ENCODE peak calls at places on chromosomes 5 and 9, in seven cellular contexts. M is A549; A is upper lobe of right lung; L is CD8-positive, alpha-beta T cell; K is H7; Y is CD8-positive, alpha-beta memory T cell; U is left ventricle myocardium inferior. V is an unnamed sample.

GRCh38 chr9:16258708-16259107 is 611.8 kb downstream of the BNC2 start:
- DNase-seq in L (no peak), Y (no peak), U (no peak), M (no peak), K (no peak), A (no peak), V (no peak)

GRCh38 chr5:73265641-73266040 is 92.6 kb downstream of the TMEM174 start:
- DNase-seq in M (no peak), A (no peak), K (no peak), L (no peak), Y (no peak), U (no peak), V (no peak)

GRCh38 chr9:125850763-125851162 is 103.6 kb downstream of the PBX3 start:
- DNase-seq in L (no peak), K (no peak), U (no peak), M (no peak), Y (no peak), A (no peak), V (no peak)

GRCh38 chr9:109466623-109467590 is 31.2 kb downstream of the PTPN3 start:
- DNase-seq in M (no peak), A (no peak), L (no peak), U (no peak), K (no peak), Y (no peak), V (no peak)

GRCh38 chr5:127919006-127919796 is 164.4 kb upstream of the SLC12A2 start:
- DNase-seq in M (no peak), L (no peak), Y (no peak), U (no peak), A (no peak), K (no peak), V (no peak)

GRCh38 chr9:20016611-20017010 is 227.8 kb upstream of the SLC24A2 start:
- DNase-seq in L (no peak), A (no peak), M (no peak), K (no peak), Y (no peak), U (no peak), V (no peak)

GRCh38 chr5:1747079-1747802 is 52.4 kb downstream of the MRPL36 start:
- DNase-seq in L (no peak), K (peak), A (no peak), M (no peak), U (no peak), Y (no peak), V (no peak)

GRCh38 chr5:125267636-125268248 is 521.3 kb upstream of the ZNF608 start:
- DNase-seq in M (no peak), Y (no peak), K (no peak), A (no peak), L (no peak), U (no peak), V (no peak)

GRCh38 chr5:158121678-158122077 is 262.7 kb upstream of the CLINT1 start:
- DNase-seq in K (no peak), A (no peak), M (no peak), Y (no peak), L (no peak), U (no peak), V (no peak)

DNA sequence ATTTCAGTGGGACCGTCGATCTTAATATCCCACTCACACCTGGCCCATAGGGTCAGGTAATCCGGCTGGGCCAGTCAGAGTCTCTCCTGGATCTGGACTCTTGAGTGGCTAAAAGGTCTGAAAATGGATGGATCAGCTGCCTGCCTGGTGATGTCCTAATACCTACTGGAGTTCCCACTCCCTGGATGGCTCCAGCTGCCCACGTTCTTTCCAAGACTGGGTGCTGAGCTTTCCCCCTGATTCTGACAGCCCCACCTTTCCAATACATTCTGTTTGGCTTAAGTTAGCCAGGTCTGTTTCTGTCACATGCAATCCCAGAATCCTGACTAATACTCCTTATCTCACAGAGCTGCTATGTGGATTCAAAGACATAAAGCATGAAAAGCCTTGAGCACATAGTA is 10.2 kb downstream of the SH3PXD2B start:
- DNase-seq in A (no peak), K (no peak), M (no peak), U (no peak), L (no peak), Y (no peak), V (peak)
- H3K4me3 ChIP-seq in A (no peak), K (no peak), M (no peak), U (no peak), L (no peak), Y (no peak), V (no peak)

GRCh38 chr5:76402880-76403712 is at the start of gene IQGAP2:
- DNase-seq in Y (peak), M (peak), L (peak), U (peak), A (peak), K (peak), V (no peak)

GRCh38 chr5:76403713-76403962 is 553 bp downstream of the IQGAP2 start:
- DNase-seq in A (peak), K (peak), M (peak), U (no peak), L (no peak), Y (no peak), V (no peak)

GRCh38 chr5:76402251-76402879 is 720 bp upstream of the IQGAP2 start:
- DNase-seq in L (peak), K (peak), Y (no peak), U (peak), M (peak), A (peak), V (no peak)

GRCh38 chr5:76403963-76404693 is 1.0 kb downstream of the IQGAP2 start:
- DNase-seq in K (no peak), Y (peak), M (peak), L (peak), U (peak), A (no peak), V (no peak)

DNA sequence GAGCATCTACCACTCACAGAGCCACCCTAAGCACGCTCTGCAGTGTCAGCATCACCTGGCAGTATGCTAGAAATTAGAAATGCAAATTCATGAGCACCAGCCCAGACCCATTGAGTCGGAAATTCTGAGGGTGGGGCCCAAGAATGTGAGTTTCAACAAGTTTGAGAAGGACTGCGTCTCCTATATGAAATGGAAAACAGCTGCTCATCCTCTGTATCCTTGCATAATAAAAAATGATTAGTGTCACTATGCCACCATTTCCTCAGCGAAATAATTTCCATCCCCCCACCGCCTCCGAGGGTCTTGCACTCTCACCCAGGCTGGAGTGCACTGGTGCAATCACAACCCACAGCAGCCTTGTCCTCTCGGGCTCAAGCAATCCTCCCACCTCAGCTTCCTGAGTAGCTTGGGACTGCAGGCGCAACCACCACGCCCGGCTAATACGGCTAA is 1.3 kb upstream of the IQGAP2 start:
- DNase-seq in K (no peak), Y (peak), U (no peak), A (peak), M (no peak), L (no peak), V (no peak)
- H3K4me3 ChIP-seq in K (peak), Y (peak), U (peak), A (peak), M (peak), L (peak), V (no peak)

GRCh38 chr5:141149812-141150211 is at the start of gene PCDHB6:
- DNase-seq in M (peak), K (peak), L (no peak), A (no peak), Y (no peak), U (no peak), V (no peak)
- H3K4me3 ChIP-seq in M (peak), K (no peak), L (no peak), A (peak), Y (no peak), U (peak), V (no peak)

GRCh38 chr9:124779368-124780059 is 2.6 kb downstream of the OLFML2A start:
- DNase-seq in A (peak), L (no peak), K (peak), M (peak), Y (no peak), U (no peak), V (peak)

GRCh38 chr9:124781967-124782660 is 5.2 kb downstream of the OLFML2A start:
- DNase-seq in U (no peak), Y (no peak), K (no peak), A (peak), M (no peak), L (no peak), V (no peak)

GRCh38 chr9:124778575-124779367 is 1.8 kb downstream of the OLFML2A start:
- DNase-seq in Y (no peak), L (no peak), A (peak), M (no peak), U (no peak), K (no peak), V (no peak)

GRCh38 chr9:124780757-124781151 is 3.8 kb downstream of the OLFML2A start:
- DNase-seq in K (no peak), M (no peak), A (peak), L (no peak), Y (no peak), U (no peak), V (no peak)

DNA sequence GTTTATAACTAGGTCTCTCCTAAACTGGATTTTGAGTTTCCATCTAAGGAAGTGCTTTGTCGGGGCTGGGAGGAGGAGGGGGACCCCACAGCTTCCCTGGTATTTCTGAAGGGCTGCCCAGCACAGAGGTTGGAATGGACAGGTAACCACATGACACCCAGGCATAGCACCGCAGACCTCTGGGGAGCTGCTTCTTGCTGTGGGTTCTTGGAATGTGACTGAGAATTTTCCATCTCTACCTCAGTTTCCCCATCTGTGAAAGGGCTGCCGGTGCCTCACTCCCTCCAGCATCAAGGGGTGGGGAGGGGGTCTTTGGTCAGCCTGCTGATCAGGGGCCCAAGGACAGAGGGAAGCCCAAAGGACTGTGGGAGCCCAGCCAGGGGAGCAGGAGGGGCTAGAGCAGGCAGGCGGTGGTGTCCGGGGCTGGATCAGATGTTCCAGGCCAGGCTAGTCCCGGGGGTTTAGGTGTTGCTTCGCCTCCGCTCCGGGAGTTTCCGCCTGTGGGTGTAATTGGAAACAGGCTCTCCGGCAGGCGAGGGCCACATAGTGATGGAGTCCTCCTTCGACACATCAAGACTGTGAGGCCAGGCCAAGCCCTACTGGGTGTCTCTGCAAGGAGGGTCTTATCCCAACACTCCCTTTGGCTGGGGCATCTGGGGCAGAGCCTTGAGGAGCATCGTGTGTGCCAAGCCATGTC is 3.3 kb downstream of the OLFML2A start:
- DNase-seq in A (peak), M (no peak), Y (no peak), U (peak), K (peak), L (peak), V (no peak)
- H3K4me3 ChIP-seq in A (no peak), M (no peak), Y (no peak), U (peak), K (no peak), L (no peak), V (peak)

GRCh38 chr9:128098936-128099931 is 28.3 kb downstream of the PTGES2 start:
- DNase-seq in M (no peak), L (no peak), K (peak), U (no peak), Y (no peak), A (no peak), V (no peak)
- H3K4me3 ChIP-seq in M (peak), L (no peak), K (peak), U (peak), Y (no peak), A (peak), V (peak)

V was measured in skeletal muscle cell.